ENCODE peak calls at places on chromosomes 7 and 10, in eight cellular contexts. N is right lobe of liver; E is hypothalamus; D is hippocampal formation; X is stromal cell of bone marrow; Q is activated CD8-positive, alpha-beta memory T cell treated with anti-CD3 and anti-CD28 coated beads for 24 hours; I is occipital lobe; T is activated naive CD8-positive, alpha-beta T cell treated with anti-CD3 and anti-CD28 coated beads for 36 hours. G is an unnamed sample.
A peak's percentile ranks its signal among the peaks of the same experiment; 100 is the strongest.

GRCh38 chr10:71137701-71138100 is 74.7 kb upstream of the UNC5B start:
- DNase-seq in N (no peak), E (no peak), D (no peak), X (no peak), Q (no peak), I (no peak), T (no peak), G (no peak)

GRCh38 chr10:44306762-44307161 is 78.1 kb downstream of the CXCL12 start:
- DNase-seq in N (no peak), E (no peak), D (no peak), X (no peak), Q (no peak), I (no peak), T (no peak), G (no peak)

GRCh38 chr7:151425670-151426075 is 14.3 kb downstream of the CRYGN start:
- DNase-seq in N (no peak), E (no peak), D (no peak), X (peak; percentile 89), Q (no peak), I (no peak), T (no peak), G (no peak)

GRCh38 chr7:519974-520458 is 370 bp upstream of the PDGFA start:
- DNase-seq in N (no peak), E (peak; percentile 46), D (peak; percentile 60), X (peak; percentile 31), Q (peak; percentile 70), I (peak; percentile 37), T (peak; percentile 38), G (peak; percentile 76)

GRCh38 chr7:155741061-155741460 is 71.2 kb downstream of the SHH start:
- DNase-seq in N (no peak), E (no peak), D (no peak), X (no peak), Q (no peak), I (no peak), T (no peak), G (no peak)

GRCh38 chr7:38178695-38179344 is 775 bp downstream of the STARD3NL start:
- DNase-seq in N (no peak), E (no peak), D (no peak), X (no peak), Q (no peak), I (no peak), T (no peak), G (no peak)

GRCh38 chr10:60990663-60991062 is 46.7 kb upstream of the RHOBTB1 start:
- DNase-seq in N (no peak), E (no peak), D (no peak), X (no peak), Q (no peak), I (no peak), T (no peak), G (no peak)

GRCh38 chr10:3294919-3295318 is 122.3 kb upstream of the PITRM1 start:
- DNase-seq in N (no peak), E (no peak), D (no peak), X (no peak), Q (no peak), I (no peak), T (no peak), G (no peak)

GRCh38 chr7:142808802-142809583 is 38.2 kb downstream of the PRSS2 start:
- DNase-seq in N (no peak), E (no peak), D (no peak), X (no peak), Q (peak; percentile 94), I (no peak), T (peak; percentile 93), G (no peak)

GRCh38 chr10:106402455-106402854 is 762.1 kb downstream of the SORCS1 start:
- DNase-seq in N (no peak), E (no peak), D (no peak), X (no peak), Q (no peak), I (no peak), T (no peak), G (no peak)

GRCh38 chr7:73885975-73886798 is 25.2 kb downstream of the TMEM270 start:
- DNase-seq in N (no peak), E (peak; percentile 35), D (peak; percentile 17), X (no peak), Q (no peak), I (no peak), T (no peak), G (no peak)

GRCh38 chr10:62885656-62886461 is 69.7 kb upstream of the EGR2 start:
- DNase-seq in N (no peak), E (no peak), D (no peak), X (peak; percentile 44), Q (no peak), I (no peak), T (no peak), G (no peak)

GRCh38 chr7:138226851-138227250 is 150.6 kb downstream of the AKR1D1 start:
- DNase-seq in N (no peak), E (no peak), D (no peak), X (no peak), Q (no peak), I (no peak), T (no peak), G (no peak)

GRCh38 chr7:17774248-17774647 is 166.0 kb downstream of the SNX13 start:
- DNase-seq in N (no peak), E (no peak), D (no peak), X (peak; percentile 89), Q (no peak), I (no peak), T (no peak), G (no peak)

GRCh38 chr10:60048146-60048545 is 141.8 kb upstream of the CCDC6 start:
- DNase-seq in N (no peak), E (no peak), D (no peak), X (no peak), Q (no peak), I (no peak), T (no peak), G (peak; percentile 26)

GRCh38 chr10:112235920-112236319 is 47.3 kb upstream of the TECTB start:
- DNase-seq in N (no peak), E (no peak), D (no peak), X (no peak), Q (no peak), I (no peak), T (no peak), G (no peak)

GRCh38 chr10:16789765-16790164 is 27.5 kb downstream of the RSU1 start:
- DNase-seq in N (no peak), E (no peak), D (no peak), X (no peak), Q (no peak), I (no peak), T (no peak), G (no peak)

GRCh38 chr7:47551550-47552121 is 30.3 kb downstream of the TNS3 start:
- DNase-seq in N (no peak), E (no peak), D (no peak), X (no peak), Q (no peak), I (no peak), T (no peak), G (no peak)

GRCh38 chr7:98628916-98629525 is 11.9 kb downstream of the NPTX2 start:
- DNase-seq in N (no peak), E (no peak), D (no peak), X (no peak), Q (no peak), I (no peak), T (no peak), G (no peak)

GRCh38 chr10:28714401-28715053 is 37.2 kb downstream of the BAMBI start:
- DNase-seq in N (no peak), E (no peak), D (no peak), X (no peak), Q (no peak), I (no peak), T (no peak), G (no peak)

GRCh38 chr10:33113111-33113856 is 155.3 kb upstream of the ITGB1 start:
- DNase-seq in N (no peak), E (no peak), D (no peak), X (peak; percentile 76), Q (no peak), I (no peak), T (no peak), G (no peak)

GRCh38 chr10:116718058-116718457 is 24.3 kb downstream of the HSPA12A start:
- DNase-seq in N (no peak), E (no peak), D (no peak), X (no peak), Q (no peak), I (no peak), T (no peak), G (no peak)

GRCh38 chr7:137390076-137390475 is 46.5 kb upstream of the PTN start:
- DNase-seq in N (no peak), E (no peak), D (no peak), X (no peak), Q (no peak), I (no peak), T (no peak), G (no peak)

GRCh38 chr10:125868372-125868975 is 12.6 kb downstream of the DHX32 start:
- DNase-seq in N (no peak), E (no peak), D (no peak), X (no peak), Q (no peak), I (no peak), T (no peak), G (no peak)

GRCh38 chr10:62819521-62819920 is 3.4 kb upstream of the EGR2 start:
- DNase-seq in N (no peak), E (no peak), D (no peak), X (no peak), Q (no peak), I (no peak), T (no peak), G (no peak)

GRCh38 chr10:86711237-86711956 is 43.1 kb downstream of the LDB3 start:
- DNase-seq in N (peak; percentile 88), E (peak; percentile 79), D (peak; percentile 78), X (peak; percentile 86), Q (peak; percentile 93), I (peak; percentile 80), T (peak; percentile 92), G (peak; percentile 92)

GRCh38 chr10:117075064-117075463 is 63.0 kb downstream of the VAX1 start:
- DNase-seq in N (no peak), E (no peak), D (no peak), X (no peak), Q (no peak), I (no peak), T (no peak), G (no peak)

GRCh38 chr7:6375346-6376101 is 72.2 kb downstream of the DAGLB start:
- DNase-seq in N (no peak), E (no peak), D (no peak), X (peak; percentile 9), Q (peak; percentile 61), I (no peak), T (no peak), G (no peak)

GRCh38 chr7:85621286-85621685 is 434.4 kb upstream of the SEMA3D start:
- DNase-seq in N (no peak), E (no peak), D (no peak), X (no peak), Q (no peak), I (no peak), T (no peak), G (no peak)

GRCh38 chr7:70134029-70134445 is 535.8 kb downstream of the AUTS2 start:
- DNase-seq in N (no peak), E (no peak), D (no peak), X (no peak), Q (no peak), I (no peak), T (no peak), G (no peak)

GRCh38 chr10:70571636-70572439 is 30.7 kb downstream of the PRF1 start:
- DNase-seq in N (no peak), E (no peak), D (no peak), X (no peak), Q (no peak), I (no peak), T (no peak), G (no peak)